ENCODE peak calls at places on chromosome 6, in eight cellular contexts. K is fibroblast of lung, B is psoas muscle, Y is pancreas, V is neural progenitor cell, T is GM23338, D is AG09309, L is fibroblast of mammary gland. U is an unnamed sample.

GRCh38 chr6:31293343-31293742 is 21.5 kb upstream of the HLA-C start:
- DNase-seq in L (peak), K (peak), T (peak), V (peak), B (no peak), D (no peak), Y (no peak), U (peak)

GRCh38 chr6:166415306-166415705 is 32.6 kb upstream of the MPC1 start:
- DNase-seq in V (no peak), Y (no peak), K (no peak), L (no peak), D (no peak), T (no peak), B (no peak), U (no peak)

GRCh38 chr6:129513471-129513870 is 196.5 kb downstream of the ARHGAP18 start:
- DNase-seq in D (no peak), B (no peak), T (no peak), Y (no peak), V (no peak), K (peak), L (peak), U (no peak)

GRCh38 chr6:129134535-129134934 is 251.6 kb downstream of the LAMA2 start:
- DNase-seq in D (no peak), L (no peak), B (no peak), Y (no peak), T (no peak), V (no peak), K (no peak), U (peak)

GRCh38 chr6:22036267-22036666 is 260.6 kb downstream of the PRL start:
- DNase-seq in B (no peak), Y (peak), K (peak), T (peak), L (no peak), D (no peak), V (peak), U (peak)

GRCh38 chr6:42007753-42008528 is 42.4 kb upstream of the TAF8 start:
- DNase-seq in L (no peak), K (no peak), Y (no peak), D (no peak), B (no peak), T (no peak), V (no peak), U (no peak)

GRCh38 chr6:1364791-1365190 is 24.6 kb upstream of the FOXF2 start:
- DNase-seq in Y (no peak), B (no peak), D (no peak), K (no peak), V (no peak), L (no peak), T (no peak), U (no peak)

GRCh38 chr6:16544006-16544405 is 217.3 kb downstream of the ATXN1 start:
- DNase-seq in L (peak), V (peak), T (peak), K (peak), B (peak), Y (no peak), D (peak), U (peak)

GRCh38 chr6:5534643-5535042 is 273.3 kb downstream of the FARS2 start:
- DNase-seq in Y (no peak), L (no peak), B (no peak), V (no peak), K (no peak), T (no peak), D (no peak), U (no peak)

GRCh38 chr6:15456422-15456821 is 206.4 kb downstream of the DTNBP1 start:
- DNase-seq in K (no peak), V (no peak), D (no peak), Y (no peak), T (no peak), B (no peak), L (no peak), U (no peak)

GRCh38 chr6:15461127-15461944 is 201.5 kb downstream of the DTNBP1 start:
- DNase-seq in D (no peak), K (no peak), T (peak), V (no peak), B (no peak), L (no peak), Y (no peak), U (no peak)

GRCh38 chr6:15460110-15460727 is 202.6 kb downstream of the DTNBP1 start:
- DNase-seq in L (no peak), V (no peak), D (no peak), T (no peak), Y (no peak), B (no peak), K (no peak), U (no peak)

GRCh38 chr6:15457121-15457646 is 205.6 kb downstream of the DTNBP1 start:
- DNase-seq in B (no peak), Y (no peak), K (no peak), L (no peak), V (no peak), D (no peak), T (no peak), U (no peak)

GRCh38 chr6:15457903-15458530 is 204.8 kb downstream of the DTNBP1 start:
- DNase-seq in Y (no peak), V (no peak), L (no peak), K (no peak), T (no peak), D (no peak), B (no peak), U (no peak)
- H3K4me3 ChIP-seq in Y (no peak), V (no peak), L (no peak), K (no peak), T (no peak), D (no peak), B (no peak), U (no peak)

GRCh38 chr6:36836091-36836770 is 3.0 kb downstream of the CPNE5 start:
- DNase-seq in D (no peak), B (no peak), K (no peak), T (no peak), L (no peak), Y (no peak), V (no peak), U (no peak)
- TF ChIP-seq CTCF in D (no peak), B (no peak), K (no peak), T (no peak), L (no peak), Y (no peak), V (no peak), U (no peak)

GRCh38 chr6:122610690-122611455 is 668 bp downstream of the PKIB start:
- DNase-seq in D (no peak), K (peak), L (peak), Y (peak), T (peak), V (peak), B (peak), U (no peak)
- H3K4me3 ChIP-seq in D (peak), K (peak), L (peak), Y (peak), T (peak), V (peak), B (peak), U (peak)

DNA sequence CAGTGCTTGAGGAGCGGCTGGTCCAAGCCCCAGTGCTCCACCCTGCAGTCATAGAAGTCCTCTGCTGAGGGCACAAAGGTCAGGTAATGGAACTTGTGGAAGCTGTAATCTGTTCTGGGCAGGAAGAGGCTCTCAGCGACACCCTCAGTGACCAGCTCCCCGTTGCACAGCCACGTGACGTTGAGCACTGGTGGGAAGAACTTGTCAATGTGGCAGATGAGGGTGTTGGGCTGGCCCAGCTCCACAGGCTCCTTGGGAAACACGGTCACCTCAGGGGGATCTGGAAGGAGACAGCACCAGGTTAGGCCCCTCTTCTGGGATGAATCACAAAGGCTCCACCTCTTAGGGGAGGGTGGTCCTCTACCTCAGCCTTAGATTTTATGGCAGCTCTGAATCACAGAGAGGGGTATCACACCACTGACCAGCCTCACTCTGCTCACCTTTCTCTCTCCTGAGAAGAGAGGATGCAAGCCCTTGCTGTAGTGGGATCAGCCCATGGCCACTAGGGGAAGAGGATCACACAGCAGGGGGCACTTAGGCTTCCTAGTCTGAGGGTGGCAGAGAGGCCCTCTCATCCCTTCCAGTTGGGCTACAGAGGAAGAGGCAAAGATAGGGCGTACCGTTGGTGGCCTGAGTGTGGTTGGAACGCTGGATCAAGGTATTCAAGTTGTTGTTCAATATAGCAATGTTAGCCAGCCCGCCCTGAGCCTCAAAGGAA is 4.3 kb downstream of the HLA-DPA1 start:
- DNase-seq in D (no peak), B (no peak), K (no peak), V (no peak), L (no peak), Y (no peak), T (peak), U (no peak)
- TF ChIP-seq CTCF in D (no peak), B (no peak), K (no peak), V (no peak), L (no peak), Y (no peak), T (peak), U (no peak)

GRCh38 chr6:26223213-26223612 is 136.0 kb downstream of the HFE start:
- DNase-seq in V (no peak), T (no peak), Y (no peak), L (no peak), D (no peak), K (peak), B (no peak), U (peak)
- H3K4me3 ChIP-seq in V (peak), T (peak), Y (no peak), L (peak), D (peak), K (peak), B (peak), U (peak)

GRCh38 chr6:38796850-38797249 is 81.7 kb downstream of the DNAH8 start:
- DNase-seq in D (no peak), B (no peak), V (no peak), T (no peak), Y (no peak), L (no peak), K (no peak), U (no peak)
- TF ChIP-seq CTCF in D (no peak), B (no peak), V (no peak), T (no peak), Y (no peak), L (no peak), K (no peak), U (no peak)

DNA sequence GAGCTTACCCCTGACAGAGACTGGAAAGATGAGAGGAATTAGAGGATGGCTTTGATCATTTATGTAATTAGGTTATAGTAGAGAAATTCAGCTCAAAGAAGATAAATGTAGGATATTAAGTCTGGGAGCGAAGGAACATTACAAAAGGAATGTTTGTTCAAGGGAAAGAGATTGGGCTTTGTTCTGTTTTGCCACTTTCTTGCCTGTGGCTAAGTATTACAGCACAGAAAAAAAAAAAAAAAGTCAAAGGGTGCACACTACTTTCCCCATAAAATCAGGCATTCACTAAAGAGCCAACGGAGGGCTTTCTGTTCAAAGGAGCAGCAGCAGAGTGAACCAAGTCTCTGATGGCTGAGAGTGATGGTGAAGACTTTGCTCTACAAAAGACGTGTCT is 5.0 kb upstream of the HDDC2 start:
- DNase-seq in Y (no peak), B (no peak), T (no peak), L (no peak), V (no peak), K (no peak), D (no peak), U (no peak)
- H3K4me3 ChIP-seq in Y (no peak), B (no peak), T (no peak), L (no peak), V (no peak), K (no peak), D (no peak), U (no peak)

GRCh38 chr6:112433457-112433856 is 86.3 kb downstream of the RFPL4B start:
- DNase-seq in Y (no peak), B (no peak), K (no peak), D (no peak), L (no peak), T (no peak), V (no peak), U (no peak)

GRCh38 chr6:112428477-112428876 is 81.3 kb downstream of the RFPL4B start:
- DNase-seq in D (no peak), B (no peak), V (no peak), K (no peak), Y (no peak), T (no peak), L (no peak), U (no peak)

GRCh38 chr6:112431803-112432202 is 84.7 kb downstream of the RFPL4B start:
- DNase-seq in T (no peak), V (no peak), Y (no peak), B (no peak), D (no peak), L (no peak), K (no peak), U (no peak)

GRCh38 chr6:112432853-112433252 is 85.7 kb downstream of the RFPL4B start:
- DNase-seq in K (no peak), L (no peak), T (no peak), D (no peak), Y (no peak), V (no peak), B (no peak), U (no peak)

GRCh38 chr6:112429226-112429625 is 82.1 kb downstream of the RFPL4B start:
- DNase-seq in B (no peak), K (peak), V (peak), Y (no peak), T (peak), D (no peak), L (no peak), U (peak)
- TF ChIP-seq CTCF in B (no peak), K (peak), V (peak), Y (no peak), T (peak), D (peak), L (peak), U (no peak)

DNA sequence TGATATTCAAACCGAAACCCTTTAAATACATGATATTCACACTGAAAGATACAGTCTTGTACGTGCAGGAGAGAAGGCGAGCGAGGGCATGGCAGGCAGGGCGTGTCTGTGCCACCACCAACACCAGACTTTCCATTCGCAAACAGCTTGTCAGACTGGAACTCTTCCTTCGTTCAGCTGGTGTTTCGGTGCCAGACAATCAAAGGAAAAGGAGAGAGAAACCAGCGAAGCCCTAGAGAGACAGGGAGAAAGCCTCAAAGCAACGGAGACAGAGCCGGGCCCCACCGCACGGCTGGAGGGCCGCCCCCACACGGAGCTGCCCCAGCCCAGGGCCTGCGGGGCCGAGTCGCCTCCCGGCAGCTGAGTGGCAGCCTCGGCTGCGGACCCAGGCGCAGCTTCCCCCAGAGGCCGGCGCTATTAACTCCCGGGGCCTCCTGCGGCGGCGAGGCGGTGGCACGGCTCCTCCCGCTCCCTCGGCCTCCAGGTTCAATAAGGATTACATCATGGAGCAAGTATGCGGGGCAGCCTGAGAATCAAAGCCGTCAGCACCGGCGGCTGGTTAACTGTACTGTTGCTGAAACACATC is 32.1 kb upstream of the NR2E1 start:
- DNase-seq in L (peak), K (peak), D (no peak), B (peak), Y (peak), T (peak), V (peak), U (peak)
- H3K4me3 ChIP-seq in L (peak), K (peak), D (peak), B (peak), Y (no peak), T (peak), V (peak), U (peak)

DNA sequence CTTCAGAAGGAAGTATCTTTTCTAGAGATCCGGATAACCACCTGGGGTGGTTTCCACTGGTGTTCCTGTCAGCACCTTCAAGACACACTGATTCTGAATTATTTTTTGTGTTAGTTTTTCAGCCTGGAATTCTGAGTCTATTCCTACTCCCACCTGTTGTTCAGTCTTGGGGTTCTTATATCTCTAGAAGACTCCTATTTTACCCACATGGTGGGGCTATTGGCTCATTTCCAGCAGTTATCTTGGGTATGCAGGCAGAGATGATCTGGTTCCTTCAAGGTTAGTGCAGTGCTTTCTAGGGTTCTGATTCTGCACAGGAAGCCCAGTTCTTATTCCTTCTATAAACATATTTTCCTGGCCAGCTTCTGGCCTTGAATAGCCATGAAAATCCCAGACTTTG is 175.6 kb upstream of the PDE7B start:
- DNase-seq in K (peak), V (peak), L (peak), B (no peak), Y (no peak), T (peak), D (no peak), U (peak)
- TF ChIP-seq CTCF in K (peak), V (peak), L (no peak), B (no peak), Y (no peak), T (peak), D (no peak), U (no peak)